ENCODE peak calls at places on chromosome 21, in seven cellular contexts. G is stimulated activated effector memory CD8-positive, alpha-beta T cell treated with anti-CD3 and anti-CD28 coated beads, Interleukin-12 subunit alpha, Interleukin-12 subunit beta, amount 100 ng/mL, for 72 hours; Y is NCI-H2081; H is NCI-H1048; X is heart left ventricle; Q is substantia nigra; N is endothelial cell. E is an unnamed sample.
A peak's percentile ranks its signal among the peaks of the same experiment; 100 is the strongest.

GRCh38 chr21:45923146-45923545 is 58.4 kb upstream of the COL6A1 start:
- DNase-seq in G (peak; percentile 38), Y (no peak), H (no peak), X (peak; percentile 79), Q (peak; percentile 78), N (peak; percentile 80), E (peak; percentile 91)

GRCh38 chr21:17925000-17925610 is 105.9 kb upstream of the C21orf91 start:
- DNase-seq in G (peak; percentile 28), Y (peak; percentile 30), H (no peak), X (no peak), Q (no peak), N (peak; percentile 61), E (peak; percentile 63)

GRCh38 chr21:34022557-34023335 is 50.6 kb upstream of the MRPS6 start:
- DNase-seq in G (peak; percentile 24), Y (no peak), H (no peak), X (no peak), Q (no peak), N (no peak), E (no peak)

GRCh38 chr21:46109251-46110221 is 11.6 kb downstream of the COL6A2 start:
- DNase-seq in G (no peak), Y (no peak), H (no peak), X (peak; percentile 22), Q (no peak), N (no peak), E (no peak)

GRCh38 chr21:45981641-45982255 is at the start of gene COL6A1:
- DNase-seq in G (no peak), Y (no peak), H (no peak), X (peak; percentile 83), Q (no peak), N (peak; percentile 59), E (peak; percentile 91)

GRCh38 chr21:14545906-14546480 is at the start of gene SAMSN1:
- DNase-seq in G (peak; percentile 43), Y (no peak), H (no peak), X (peak; percentile 45), Q (no peak), N (no peak), E (no peak)

GRCh38 chr21:38938343-38938742 is 132.6 kb downstream of the ETS2 start:
- DNase-seq in G (no peak), Y (no peak), H (no peak), X (no peak), Q (no peak), N (peak; percentile 8), E (peak; percentile 44)

GRCh38 chr21:37758997-37759396 is 157.3 kb downstream of the KCNJ6 start:
- DNase-seq in G (no peak), Y (peak; percentile 16), H (no peak), X (no peak), Q (no peak), N (peak; percentile 57), E (peak; percentile 73)

GRCh38 chr21:34833465-34833864 is 164.7 kb downstream of the CLIC6 start:
- DNase-seq in G (no peak), Y (no peak), H (no peak), X (no peak), Q (no peak), N (no peak), E (no peak)

GRCh38 chr21:46294647-46295176 is 8.6 kb downstream of the YBEY start:
- DNase-seq in G (no peak), Y (no peak), H (no peak), X (peak; percentile 52), Q (no peak), N (no peak), E (peak; percentile 67)

GRCh38 chr21:44758141-44758561 is 43.5 kb downstream of the UBE2G2 start:
- DNase-seq in G (no peak), Y (no peak), H (no peak), X (no peak), Q (no peak), N (no peak), E (no peak)

GRCh38 chr21:43731891-43732711 is 13.2 kb downstream of the PDXK start:
- DNase-seq in G (no peak), Y (no peak), H (no peak), X (no peak), Q (peak; percentile 19), N (no peak), E (no peak)

GRCh38 chr21:21688877-21689276 is 690.7 kb downstream of the NCAM2 start:
- DNase-seq in G (no peak), Y (peak; percentile 8), H (no peak), X (no peak), Q (no peak), N (peak; percentile 31), E (no peak)

E was measured in AG08396.